ENCODE peak calls at places on chromosomes 1 and 21, in eight cellular contexts. T is cardiac muscle cell; U is GM19239; P is erythroblast; E is AG09319; A is nucleus accumbens; B is stimulated activated effector memory CD8-positive, alpha-beta T cell treated with anti-CD3 and anti-CD28 coated beads, Interleukin-12 subunit alpha, Interleukin-12 subunit beta, amount 100 ng/mL, for 72 hours; D is tibial nerve. R is an unnamed sample.

GRCh38 chr1:68121536-68121935 is 71.1 kb upstream of the DIRAS3 start:
- DNase-seq in T (peak; percentile 25), U (no peak), P (no peak), E (peak; percentile 39), A (no peak), B (no peak), D (no peak), R (no peak)

GRCh38 chr21:43284700-43285099 is 115.9 kb downstream of the CRYAA start:
- DNase-seq in T (no peak), U (no peak), P (no peak), E (no peak), A (no peak), B (no peak), D (no peak), R (no peak)

GRCh38 chr1:226425431-226426031 is 17.6 kb upstream of the PARP1 start:
- DNase-seq in T (no peak), U (no peak), P (no peak), E (no peak), A (no peak), B (no peak), D (no peak), R (peak; percentile 35)

GRCh38 chr1:5975133-5975880 is 16.9 kb downstream of the NPHP4 start:
- DNase-seq in T (peak; percentile 76), U (peak; percentile 36), P (peak; percentile 40), E (no peak), A (no peak), B (no peak), D (no peak), R (no peak)

GRCh38 chr21:17189963-17190362 is 322.9 kb upstream of the CXADR start:
- DNase-seq in T (no peak), U (no peak), P (no peak), E (no peak), A (no peak), B (no peak), D (no peak), R (no peak)

GRCh38 chr1:166920561-166921475 is 44.8 kb upstream of the TADA1 start:
- DNase-seq in T (peak; percentile 16), U (no peak), P (no peak), E (no peak), A (no peak), B (no peak), D (no peak), R (no peak)

GRCh38 chr1:171257207-171258052 is 9.1 kb downstream of the FMO1 start:
- DNase-seq in T (peak; percentile 60), U (no peak), P (peak; percentile 8), E (peak; percentile 42), A (no peak), B (no peak), D (peak; percentile 61), R (no peak)

GRCh38 chr1:12040457-12041051 is 21.3 kb downstream of the MIIP start:
- DNase-seq in T (peak; percentile 91), U (peak; percentile 70), P (no peak), E (peak; percentile 34), A (no peak), B (no peak), D (peak; percentile 20), R (peak; percentile 37)

GRCh38 chr1:228315484-228315944 is 91.1 kb downstream of the TRIM11 start:
- DNase-seq in T (no peak), U (no peak), P (no peak), E (no peak), A (no peak), B (no peak), D (no peak), R (no peak)

GRCh38 chr1:58035523-58035922 is 511.0 kb downstream of the OMA1 start:
- DNase-seq in T (peak; percentile 1), U (no peak), P (no peak), E (no peak), A (no peak), B (no peak), D (no peak), R (peak; percentile 14)

GRCh38 chr1:17274186-17275170 is 25.6 kb downstream of the PADI3 start:
- DNase-seq in T (peak; percentile 57), U (peak; percentile 53), P (peak; percentile 62), E (no peak), A (no peak), B (peak; percentile 26), D (no peak), R (peak; percentile 88)

GRCh38 chr1:230832466-230832865 is 35.9 kb downstream of the C1orf198 start:
- DNase-seq in T (peak; percentile 40), U (no peak), P (no peak), E (no peak), A (no peak), B (no peak), D (no peak), R (no peak)

GRCh38 chr21:29443398-29444010 is 144.8 kb downstream of the BACH1 start:
- DNase-seq in T (peak; percentile 22), U (no peak), P (no peak), E (no peak), A (no peak), B (no peak), D (no peak), R (no peak)

GRCh38 chr1:2314803-2315710 is 76.3 kb downstream of the MORN1 start:
- DNase-seq in T (peak; percentile 76), U (peak; percentile 93), P (peak; percentile 52), E (no peak), A (no peak), B (peak; percentile 64), D (no peak), R (peak; percentile 97)

GRCh38 chr1:18385239-18385790 is 95.4 kb upstream of the KLHDC7A start:
- DNase-seq in T (peak; percentile 58), U (no peak), P (no peak), E (no peak), A (no peak), B (no peak), D (no peak), R (no peak)

GRCh38 chr1:18192974-18193373 is 85.4 kb downstream of the IGSF21 start:
- DNase-seq in T (no peak), U (no peak), P (no peak), E (no peak), A (no peak), B (no peak), D (no peak), R (no peak)

GRCh38 chr1:20440785-20441200 is 45.2 kb downstream of the CAMK2N1 start:
- DNase-seq in T (peak; percentile 54), U (peak; percentile 52), P (peak; percentile 66), E (no peak), A (peak; percentile 55), B (peak; percentile 19), D (no peak), R (peak; percentile 72)

GRCh38 chr1:27488523-27489138 is 1.3 kb downstream of the WASF2 start:
- DNase-seq in T (peak; percentile 39), U (no peak), P (peak; percentile 54), E (no peak), A (no peak), B (no peak), D (no peak), R (no peak)

GRCh38 chr1:209755926-209756607 is at the start of gene TRAF3IP3:
- DNase-seq in T (no peak), U (peak; percentile 53), P (peak; percentile 41), E (no peak), A (no peak), B (peak; percentile 54), D (no peak), R (no peak)

GRCh38 chr1:23838401-23838866 is 13.2 kb upstream of the HMGCL start:
- DNase-seq in T (peak; percentile 64), U (peak; percentile 56), P (peak; percentile 86), E (peak; percentile 5), A (no peak), B (peak; percentile 64), D (peak; percentile 48), R (peak; percentile 85)

GRCh38 chr1:167467126-167467725 is 51.1 kb downstream of the CD247 start:
- DNase-seq in T (no peak), U (no peak), P (no peak), E (no peak), A (no peak), B (no peak), D (no peak), R (no peak)

GRCh38 chr1:67652800-67653199 is 32.2 kb upstream of the GADD45A start:
- DNase-seq in T (peak; percentile 67), U (no peak), P (peak; percentile 63), E (peak; percentile 51), A (no peak), B (no peak), D (no peak), R (no peak)

GRCh38 chr1:226908913-226909312 is 31.2 kb upstream of the COQ8A start:
- DNase-seq in T (peak; percentile 12), U (no peak), P (no peak), E (no peak), A (no peak), B (no peak), D (no peak), R (no peak)

R was measured in K562.